ENCODE peak calls at places on chromosomes 5 and 9, in five cellular contexts. P, G, O, T and Y are unnamed samples. For H3K4me1 and H3K9me3, the result is how much of the 10 kb centered on the place peaks cover.

GRCh38 chr5:79505138-79505537 is 8.8 kb downstream of the HOMER1 start:
- DNase-seq in O (no peak), T (no peak), P (no peak), G (no peak), Y (no peak)

GRCh38 chr5:66498791-66499207 is 97.4 kb upstream of the MAST4 start:
- DNase-seq in O (peak), P (no peak), T (peak), G (no peak), Y (no peak)

GRCh38 chr9:108549184-108549583 is 306.6 kb downstream of the ACTL7B start:
- DNase-seq in P (no peak), T (no peak), O (no peak), G (no peak), Y (no peak)

GRCh38 chr5:206406-206805 is 11.5 kb downstream of the CCDC127 start:
- DNase-seq in O (no peak), G (no peak), P (no peak), T (peak), Y (no peak)

GRCh38 chr9:126388964-126389363 is 62.3 kb downstream of the MVB12B start:
- DNase-seq in T (no peak), P (no peak), O (no peak), G (no peak), Y (no peak)

GRCh38 chr5:168528521-168529360 is at the start of gene FBLL1:
- DNase-seq in G (peak), P (no peak), O (no peak), T (peak), Y (no peak)

GRCh38 chr5:760363-761205 is 23.9 kb downstream of the ZDHHC11B start:
- DNase-seq in G (no peak), P (no peak), T (no peak), O (no peak), Y (no peak)

GRCh38 chr9:504921-505821 is 290.5 kb downstream of the DOCK8 start:
- DNase-seq in G (peak), O (peak), P (peak), T (peak), Y (peak)

GRCh38 chr9:21028476-21028875 is 3.0 kb downstream of the HACD4 start:
- DNase-seq in G (no peak), T (no peak), O (no peak), P (no peak), Y (no peak)

GRCh38 chr5:73591698-73592501 is 26.4 kb downstream of the UTP15 start:
- DNase-seq in G (no peak), P (no peak), O (no peak), T (no peak), Y (no peak)

GRCh38 chr5:96875805-96876291 is 452 bp upstream of the ERAP2 start:
- DNase-seq in T (no peak), G (no peak), O (no peak), P (no peak), Y (no peak)

GRCh38 chr9:137646341-137646740 is 27.5 kb downstream of the EHMT1 start:
- DNase-seq in G (no peak), T (no peak), P (no peak), O (no peak), Y (peak)

GRCh38 chr5:141604318-141604717 is 14.5 kb downstream of the DIAPH1 start:
- DNase-seq in T (peak), O (peak), P (peak), G (no peak), Y (no peak)

GRCh38 chr5:59517926-59518585 is 375.5 kb downstream of the PDE4D start:
- DNase-seq in T (no peak), O (no peak), G (no peak), P (no peak), Y (no peak)

DNA sequence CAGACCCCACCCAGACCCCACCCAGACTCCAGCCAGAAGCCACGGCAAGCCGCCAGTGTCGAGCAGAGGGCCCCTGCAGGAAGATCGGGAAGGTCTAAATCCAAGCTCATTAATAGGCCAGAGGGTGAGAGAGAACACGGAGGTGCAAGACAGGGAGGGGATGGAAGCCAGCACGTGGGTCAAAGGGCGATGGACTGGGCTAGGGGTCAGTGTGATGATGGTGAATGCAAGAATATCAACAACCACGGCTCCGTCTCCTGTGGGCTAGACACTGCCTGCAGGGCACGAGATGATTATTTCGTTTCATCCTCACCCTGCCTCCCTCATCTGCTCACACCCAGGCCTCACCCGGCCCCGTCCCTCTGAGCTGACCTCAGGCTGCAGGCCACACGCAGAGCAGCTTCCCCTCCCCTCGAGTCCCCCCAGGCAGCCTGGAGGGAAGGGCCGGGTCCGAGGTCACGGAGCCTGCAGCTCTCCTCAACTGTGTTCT is 122.0 kb downstream of the COL23A1 start:
- DNase-seq in T (no peak), P (no peak), G (no peak), O (no peak), Y (no peak)
- H3K27ac ChIP-seq in T (no peak), P (peak), G (no peak), O (peak), Y (peak)

GRCh38 chr9:96087669-96088299 is 212.3 kb downstream of the ERCC6L2 start:
- DNase-seq in P (no peak), T (no peak), G (no peak), O (no peak), Y (no peak)
- H3K4me1 ChIP-seq in P (under half), T (under half), G (under half), O (under half), Y (under half)

DNA sequence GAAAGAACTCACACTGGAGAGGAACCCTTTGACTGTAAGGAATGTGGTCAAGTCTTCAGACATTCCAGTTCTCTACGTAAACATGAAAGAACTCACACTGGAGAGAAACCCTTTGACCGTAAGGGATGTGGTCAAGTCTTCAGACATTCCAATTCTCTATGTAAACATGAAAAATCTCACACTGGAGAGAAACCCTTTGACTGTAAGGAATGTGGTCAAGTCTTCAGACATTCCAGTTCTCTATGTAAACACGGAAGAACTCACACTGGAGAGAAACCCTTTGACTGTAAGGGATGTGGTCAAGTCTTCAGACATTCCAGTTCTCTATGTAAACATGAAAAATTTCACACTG is 32.6 kb downstream of the MAPK9 start:
- DNase-seq in P (no peak), O (no peak), G (no peak), T (no peak), Y (no peak)
- H3K9me3 ChIP-seq in P (half or more), O (half or more), G (under half), T (under half), Y (half or more)

DNA sequence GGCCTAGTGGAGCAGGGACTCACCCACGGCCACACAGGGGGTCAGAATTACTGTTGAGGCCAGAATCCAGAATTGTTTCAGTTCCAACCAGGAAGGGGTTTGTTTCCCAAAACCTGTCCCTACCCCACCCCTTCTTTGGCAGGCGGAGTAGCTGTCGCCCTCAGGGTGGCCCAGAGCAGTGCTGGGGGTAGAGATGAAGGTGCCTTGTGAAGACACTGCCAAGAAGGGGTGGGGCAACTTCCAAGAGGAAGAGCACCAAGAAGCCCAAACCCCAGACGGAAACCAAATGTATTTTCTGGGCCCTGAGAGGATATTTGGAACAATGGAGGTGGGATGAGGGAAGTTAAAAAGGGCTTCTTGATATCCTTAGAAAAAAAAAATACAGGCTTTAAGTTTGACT is 11.4 kb upstream of the NDST1 start:
- DNase-seq in G (no peak), O (peak), T (peak), P (no peak), Y (no peak)
- H3K27ac ChIP-seq in G (no peak), O (peak), T (peak), P (peak), Y (peak)

DNA sequence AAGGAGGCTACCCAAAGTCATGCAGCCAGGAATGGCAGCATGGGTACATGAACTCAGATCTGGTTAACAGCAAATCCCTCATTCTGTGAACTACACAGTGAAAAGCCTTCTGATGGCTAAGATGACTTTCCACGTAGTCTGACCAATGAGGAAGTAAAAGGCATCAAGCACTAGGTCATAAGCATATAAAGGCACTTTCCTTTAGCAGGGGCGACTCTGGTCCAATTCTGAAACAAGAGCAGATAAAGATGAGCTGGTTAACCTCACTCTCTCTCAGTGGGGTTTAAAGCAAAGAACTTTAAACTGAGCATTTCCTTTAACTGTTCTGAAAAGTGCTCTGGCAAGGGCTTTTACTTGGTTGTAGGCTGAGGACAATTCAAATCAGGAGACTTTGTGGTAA is 21.1 kb downstream of the PSMB7 start:
- DNase-seq in O (no peak), P (no peak), G (no peak), T (no peak), Y (no peak)
- H3K4me1 ChIP-seq in O (under half), P (under half), G (under half), T (under half), Y (under half)